ENCODE peak calls at places on chromosomes 11 and 22, in seven cellular contexts. E is GM12891, O is GM12878, Z is HepG2, S is H1, R is K562, F is SK-N-SH. H is an unnamed sample.

GRCh38 chr22:46078241-46079092 is 71.9 kb upstream of the PPARA start:
- DNase-seq in E (no peak), O (no peak), Z (no peak), S (no peak), R (no peak), F (peak), H (no peak)

GRCh38 chr22:46893281-46894020 is 131.0 kb downstream of the TBC1D22A start:
- DNase-seq in E (no peak), O (no peak), Z (no peak), S (no peak), R (no peak), F (no peak), H (no peak)

GRCh38 chr11:103807806-103808205 is 228.6 kb upstream of the DDI1 start:
- DNase-seq in E (no peak), O (no peak), Z (no peak), S (no peak), R (no peak), F (no peak), H (no peak)

GRCh38 chr11:17014774-17015638 is 792 bp upstream of the PLEKHA7 start:
- DNase-seq in E (peak), O (no peak), Z (peak), S (no peak), R (peak), F (peak), H (peak)

GRCh38 chr22:40036126-40036525 is 41.4 kb downstream of the FAM83F start:
- DNase-seq in E (no peak), O (no peak), Z (no peak), S (no peak), R (no peak), F (no peak), H (no peak)

GRCh38 chr11:116778556-116778955 is 5.8 kb upstream of the BUD13 start:
- DNase-seq in E (no peak), O (no peak), Z (no peak), S (no peak), R (no peak), F (no peak), H (no peak)

GRCh38 chr22:19645391-19645790 is 68.9 kb upstream of the SEPTIN5 start:
- DNase-seq in E (no peak), O (no peak), Z (no peak), S (no peak), R (no peak), F (peak), H (no peak)

GRCh38 chr22:26576026-26576680 is 13.8 kb downstream of the TPST2 start:
- DNase-seq in E (no peak), O (no peak), Z (no peak), S (no peak), R (no peak), F (no peak), H (no peak)

GRCh38 chr11:19673924-19674390 is 38.7 kb upstream of the NAV2 start:
- DNase-seq in E (no peak), O (no peak), Z (no peak), S (no peak), R (no peak), F (no peak), H (no peak)

GRCh38 chr11:96114178-96115070 is 190.5 kb upstream of the MTMR2 start:
- DNase-seq in E (no peak), O (no peak), Z (peak), S (no peak), R (no peak), F (no peak), H (no peak)

GRCh38 chr11:7911011-7911410 is 20.1 kb downstream of the OR10A6 start:
- DNase-seq in E (no peak), O (no peak), Z (no peak), S (no peak), R (no peak), F (no peak), H (no peak)

GRCh38 chr11:66956689-66957290 is 1.4 kb downstream of the PC start:
- DNase-seq in E (no peak), O (no peak), Z (peak), S (no peak), R (peak), F (no peak), H (no peak)

GRCh38 chr11:130043575-130043974 is 26.1 kb upstream of the APLP2 start:
- DNase-seq in E (no peak), O (no peak), Z (no peak), S (no peak), R (no peak), F (no peak), H (no peak)

GRCh38 chr22:23286296-23286695 is 106.0 kb downstream of the BCR start:
- DNase-seq in E (no peak), O (no peak), Z (no peak), S (no peak), R (peak), F (no peak), H (no peak)

GRCh38 chr22:33447733-33448132 is 389.6 kb upstream of the SYN3 start:
- DNase-seq in E (no peak), O (no peak), Z (no peak), S (no peak), R (no peak), F (no peak), H (no peak)

GRCh38 chr11:114008331-114008730 is 33.4 kb downstream of the HTR3A start:
- DNase-seq in E (no peak), O (no peak), Z (no peak), S (no peak), R (no peak), F (no peak), H (no peak)

GRCh38 chr11:65454696-65455456 is 32.3 kb downstream of the NEAT1 start:
- DNase-seq in E (peak), O (peak), Z (peak), S (peak), R (peak), F (peak), H (peak)

GRCh38 chr11:8805256-8805655 is 105.7 kb upstream of the AKIP1 start:
- DNase-seq in E (no peak), O (no peak), Z (no peak), S (no peak), R (no peak), F (no peak), H (no peak)

GRCh38 chr11:74678041-74678440 is 53.2 kb downstream of the CHRDL2 start:
- DNase-seq in E (no peak), O (no peak), Z (no peak), S (no peak), R (no peak), F (no peak), H (no peak)

GRCh38 chr22:39808087-39808486 is 85.5 kb downstream of the ENTHD1 start:
- DNase-seq in E (no peak), O (no peak), Z (peak), S (no peak), R (peak), F (peak), H (no peak)

GRCh38 chr11:60130496-60130895 is 42.0 kb downstream of the MS4A2 start:
- DNase-seq in E (no peak), O (no peak), Z (peak), S (peak), R (peak), F (peak), H (no peak)

GRCh38 chr11:111148116-111148515 is 97.4 kb upstream of the POU2AF2 start:
- DNase-seq in E (no peak), O (no peak), Z (no peak), S (no peak), R (no peak), F (no peak), H (no peak)

GRCh38 chr11:26578998-26579635 is 7.1 kb upstream of the MUC15 start:
- DNase-seq in E (no peak), O (no peak), Z (no peak), S (no peak), R (no peak), F (no peak), H (no peak)

GRCh38 chr22:49638788-49639187 is 188.9 kb downstream of the BRD1 start:
- DNase-seq in E (no peak), O (no peak), Z (peak), S (no peak), R (no peak), F (no peak), H (no peak)

DNA sequence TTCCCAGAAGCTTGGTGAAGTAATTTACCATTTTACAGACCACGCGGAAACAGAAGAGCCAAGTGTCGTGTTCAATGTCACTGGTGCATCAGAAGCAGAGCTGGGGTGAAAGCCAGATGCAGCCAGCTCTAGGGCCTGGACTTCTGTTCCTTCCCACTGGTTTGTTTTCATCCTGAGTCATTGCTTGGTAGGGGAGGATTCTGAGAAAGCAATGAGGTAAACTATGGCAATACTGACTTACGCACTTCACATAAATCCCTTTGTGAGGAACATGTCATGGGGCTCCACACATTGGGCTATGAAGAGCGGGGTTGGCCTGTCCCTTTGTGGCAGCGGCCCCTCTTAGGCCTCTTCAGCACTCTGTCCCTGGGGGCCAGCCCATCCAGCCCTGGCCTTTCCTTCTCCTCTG is 52.4 kb upstream of the RBFOX2 start:
- DNase-seq in E (no peak), O (no peak), Z (no peak), S (no peak), R (no peak), F (no peak), H (no peak)
- TF ChIP-seq POLR2AphosphoS5 in E (no peak), O (no peak), Z (no peak), S (no peak), R (no peak), F (no peak), H (no peak)

DNA sequence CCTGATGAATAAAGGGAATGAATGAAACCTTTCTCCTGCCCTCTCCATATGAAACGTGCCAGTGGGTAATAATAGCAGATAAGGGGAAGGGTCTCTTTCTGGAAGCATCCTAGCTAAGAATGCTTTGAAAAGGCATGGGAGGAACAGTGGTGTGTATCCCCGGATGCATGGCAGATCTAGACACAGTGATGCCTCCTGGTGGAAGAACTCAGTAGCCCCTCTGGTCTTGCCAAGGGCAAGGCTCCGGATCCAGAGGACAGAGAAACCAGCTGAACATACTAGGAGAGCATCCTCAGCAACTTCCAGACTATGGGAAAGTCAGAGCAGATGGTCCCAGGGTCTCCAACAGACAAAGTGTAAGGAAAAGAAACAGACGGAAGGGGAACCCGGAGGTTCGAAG is 6.4 kb downstream of the BAIAP2L2 start:
- DNase-seq in E (no peak), O (no peak), Z (no peak), S (no peak), R (peak), F (no peak), H (no peak)
- TF ChIP-seq TAF1 in E (no peak), O (no peak), Z (no peak), S (no peak), R (no peak), F (no peak), H (no peak)

GRCh38 chr11:69915501-69916250 is 96.5 kb upstream of the FGF3 start:
- DNase-seq in E (peak), O (no peak), Z (peak), S (no peak), R (peak), F (peak), H (no peak)
- TF ChIP-seq POLR2AphosphoS5 in E (no peak), O (no peak), Z (no peak), S (no peak), R (no peak), F (no peak), H (no peak)

GRCh38 chr11:32390712-32391111 is 44.6 kb downstream of the WT1 start:
- DNase-seq in E (no peak), O (no peak), Z (no peak), S (no peak), R (no peak), F (no peak), H (no peak)

GRCh38 chr11:32382339-32383049 is 52.8 kb downstream of the WT1 start:
- DNase-seq in E (no peak), O (no peak), Z (no peak), S (no peak), R (peak), F (no peak), H (no peak)

GRCh38 chr11:32386770-32387377 is 48.5 kb downstream of the WT1 start:
- DNase-seq in E (no peak), O (no peak), Z (no peak), S (no peak), R (peak), F (peak), H (no peak)

GRCh38 chr11:32388871-32389770 is 46.2 kb downstream of the WT1 start:
- DNase-seq in E (no peak), O (no peak), Z (no peak), S (no peak), R (no peak), F (no peak), H (no peak)

DNA sequence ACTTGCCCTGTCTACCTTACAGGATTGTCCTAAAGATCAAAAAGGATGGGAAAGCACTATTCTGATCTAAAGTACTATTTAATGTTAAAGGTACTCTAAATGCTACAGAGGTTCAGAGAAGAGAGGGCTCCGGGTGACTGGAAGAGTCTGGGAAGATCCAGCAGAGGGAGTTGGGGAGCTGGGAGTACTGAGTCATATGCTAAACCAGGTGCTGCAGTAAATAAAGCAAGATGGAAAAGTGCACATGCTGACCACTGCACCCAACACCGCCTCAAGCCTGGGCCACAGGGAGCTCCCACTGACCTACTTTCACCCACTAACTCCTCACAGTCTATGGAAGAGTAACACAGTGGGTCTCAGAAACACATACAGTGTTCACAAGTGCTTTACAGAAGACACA is 49.3 kb downstream of the WT1 start:
- DNase-seq in E (no peak), O (no peak), Z (peak), S (peak), R (peak), F (peak), H (no peak)
- TF ChIP-seq TAF1 in E (no peak), O (no peak), Z (no peak), S (no peak), R (no peak), F (no peak), H (no peak)

GRCh38 chr11:47917643-47918369 is 62.6 kb upstream of the PTPRJ start:
- DNase-seq in E (no peak), O (no peak), Z (peak), S (no peak), R (peak), F (peak), H (no peak)
- TF ChIP-seq POLR2AphosphoS5 in E (no peak), O (no peak), Z (no peak), S (no peak), R (no peak), F (peak), H (no peak)

DNA sequence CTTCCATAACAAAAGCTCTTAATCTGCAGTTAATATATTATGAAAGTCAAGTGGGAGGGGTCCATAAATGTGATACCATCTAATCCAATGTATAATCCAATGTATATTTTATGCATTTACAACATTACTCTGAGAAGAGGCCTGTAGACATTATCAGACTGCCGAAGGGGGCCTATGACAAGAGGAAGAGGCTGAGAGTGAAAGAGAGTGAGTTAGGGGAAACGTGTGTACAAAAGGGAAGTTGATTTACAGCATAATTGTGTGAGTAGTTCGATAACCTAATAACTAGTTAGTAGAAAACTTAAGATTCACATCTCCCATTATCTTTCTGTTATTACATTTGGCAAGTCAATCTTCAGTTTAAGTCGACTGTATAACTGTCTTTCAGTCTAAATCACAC is 86.6 kb downstream of the DDX10 start:
- DNase-seq in E (no peak), O (no peak), Z (no peak), S (no peak), R (no peak), F (no peak), H (no peak)
- TF ChIP-seq TAF1 in E (no peak), O (no peak), Z (no peak), S (no peak), R (no peak), F (no peak), H (no peak)

GRCh38 chr11:36273110-36273509 is 16.1 kb downstream of the COMMD9 start:
- DNase-seq in E (no peak), O (no peak), Z (no peak), S (no peak), R (no peak), F (no peak), H (no peak)

GRCh38 chr11:36268337-36268931 is 20.8 kb downstream of the COMMD9 start:
- DNase-seq in E (no peak), O (no peak), Z (no peak), S (no peak), R (no peak), F (no peak), H (no peak)

GRCh38 chr11:36266767-36267166 is 22.5 kb downstream of the COMMD9 start:
- DNase-seq in E (no peak), O (no peak), Z (no peak), S (no peak), R (no peak), F (no peak), H (no peak)

GRCh38 chr11:36265793-36266628 is 23.2 kb downstream of the COMMD9 start:
- DNase-seq in E (peak), O (no peak), Z (peak), S (peak), R (peak), F (peak), H (peak)

DNA sequence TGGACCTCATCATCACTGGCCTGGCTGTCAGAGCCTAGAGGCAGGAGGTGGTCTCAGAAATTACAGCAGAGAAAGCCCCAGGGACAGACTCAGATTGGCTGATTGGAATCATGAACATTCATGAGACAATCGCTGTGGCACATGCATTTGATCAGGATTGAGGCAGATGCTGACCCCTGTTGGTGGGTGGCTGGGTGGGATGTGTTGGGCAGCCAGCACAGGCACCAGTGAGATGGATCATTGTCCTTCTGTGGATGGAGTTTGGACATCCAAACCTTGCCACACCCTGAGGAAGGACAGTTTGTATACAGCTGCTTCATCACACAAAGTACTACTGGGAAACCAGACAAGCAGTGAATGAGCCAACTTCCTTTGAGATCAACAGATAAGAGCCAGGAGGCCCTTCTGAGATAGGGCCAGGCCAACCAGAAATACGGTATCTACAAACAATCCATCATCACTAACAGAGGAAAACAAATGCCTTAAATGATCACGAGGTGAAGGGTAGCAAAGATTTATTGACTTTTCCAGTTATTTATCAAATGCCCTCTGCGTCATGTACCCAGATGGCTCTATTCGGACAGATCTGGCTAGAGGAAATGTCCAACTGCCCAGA is 17.3 kb downstream of the COMMD9 start:
- DNase-seq in E (no peak), O (no peak), Z (no peak), S (no peak), R (no peak), F (no peak), H (no peak)
- TF ChIP-seq POLR2AphosphoS5 in E (no peak), O (no peak), Z (no peak), S (no peak), R (no peak), F (no peak), H (no peak)

GRCh38 chr11:78460468-78460867 is 42.8 kb upstream of the GAB2 start:
- DNase-seq in E (no peak), O (no peak), Z (no peak), S (no peak), R (no peak), F (no peak), H (no peak)
- TF ChIP-seq TAF1 in E (no peak), O (no peak), Z (no peak), S (no peak), R (no peak), F (no peak), H (no peak)

GRCh38 chr22:31820655-31821054 is 66.8 kb downstream of the DEPDC5 start:
- DNase-seq in E (no peak), O (no peak), Z (no peak), S (no peak), R (no peak), F (no peak), H (no peak)

GRCh38 chr22:31818481-31819392 is 64.9 kb downstream of the DEPDC5 start:
- DNase-seq in E (no peak), O (no peak), Z (no peak), S (no peak), R (peak), F (no peak), H (no peak)

GRCh38 chr22:31822523-31822922 is 68.7 kb downstream of the DEPDC5 start:
- DNase-seq in E (no peak), O (no peak), Z (no peak), S (no peak), R (no peak), F (no peak), H (no peak)

GRCh38 chr22:31825513-31825912 is 71.7 kb downstream of the DEPDC5 start:
- DNase-seq in E (no peak), O (no peak), Z (no peak), S (no peak), R (no peak), F (no peak), H (no peak)

GRCh38 chr22:31821572-31821971 is 67.8 kb downstream of the DEPDC5 start:
- DNase-seq in E (no peak), O (no peak), Z (no peak), S (no peak), R (no peak), F (no peak), H (no peak)
- TF ChIP-seq POLR2AphosphoS5 in E (no peak), O (no peak), Z (no peak), S (no peak), R (no peak), F (no peak), H (no peak)

GRCh38 chr11:62614275-62614674 is 1.2 kb downstream of the ROM1 start:
- DNase-seq in E (no peak), O (no peak), Z (peak), S (no peak), R (peak), F (no peak), H (no peak)
- TF ChIP-seq TAF1 in E (no peak), O (no peak), Z (no peak), S (no peak), R (no peak), F (no peak), H (no peak)